ENCODE peak calls at places on chromosomes 3 and 15, in eight cellular contexts. G, U, R, O, M, Q, V and S are unnamed samples.

GRCh38 chr15:100202309-100202943 is 139.3 kb downstream of the ADAMTS17 start:
- DNase-seq in G (no peak), U (no peak), R (no peak), O (no peak), M (no peak), Q (no peak), V (no peak), S (no peak)

GRCh38 chr3:187264946-187265345 is 26.6 kb downstream of the MASP1 start:
- DNase-seq in G (no peak), U (peak; percentile 68), R (no peak), O (no peak), M (no peak), Q (no peak), V (no peak), S (no peak)

GRCh38 chr15:87033056-87033455 is 953.4 kb downstream of the AGBL1 start:
- DNase-seq in G (no peak), U (no peak), R (no peak), O (no peak), M (no peak), Q (no peak), V (no peak), S (no peak)

GRCh38 chr3:187183210-187183862 is 13.9 kb upstream of the RTP1 start:
- DNase-seq in G (no peak), U (no peak), R (no peak), O (no peak), M (no peak), Q (peak; percentile 13), V (no peak), S (peak; percentile 26)

GRCh38 chr15:70280781-70281180 is 183.1 kb upstream of the TLE3 start:
- DNase-seq in G (no peak), U (no peak), R (no peak), O (no peak), M (no peak), Q (no peak), V (peak; percentile 1), S (peak; percentile 32)

GRCh38 chr15:80669599-80670273 is 25.4 kb upstream of the ABHD17C start:
- DNase-seq in G (no peak), U (peak; percentile 70), R (no peak), O (no peak), M (no peak), Q (no peak), V (no peak), S (no peak)

GRCh38 chr3:18580268-18580667 is 155.1 kb upstream of the SATB1 start:
- DNase-seq in G (no peak), U (no peak), R (no peak), O (no peak), M (no peak), Q (no peak), V (peak; percentile 41), S (no peak)

GRCh38 chr3:12350151-12350813 is 61.4 kb downstream of the PPARG start:
- DNase-seq in G (no peak), U (no peak), R (peak; percentile 48), O (peak; percentile 74), M (no peak), Q (no peak), V (no peak), S (peak; percentile 42)

GRCh38 chr3:172608575-172608974 is 85.3 kb upstream of the TNFSF10 start:
- DNase-seq in G (no peak), U (no peak), R (no peak), O (no peak), M (no peak), Q (peak; percentile 68), V (no peak), S (no peak)

GRCh38 chr15:96789999-96790398 is 459.5 kb downstream of the NR2F2 start:
- DNase-seq in G (no peak), U (no peak), R (no peak), O (no peak), M (no peak), Q (no peak), V (no peak), S (no peak)

GRCh38 chr3:117898722-117899121 is 1135.9 kb downstream of the IGSF11 start:
- DNase-seq in G (peak; percentile 15), U (no peak), R (no peak), O (no peak), M (no peak), Q (no peak), V (no peak), S (no peak)

GRCh38 chr3:146865175-146865755 is 260.1 kb upstream of the PLSCR5 start:
- DNase-seq in G (no peak), U (no peak), R (no peak), O (no peak), M (no peak), Q (no peak), V (no peak), S (no peak)

GRCh38 chr3:33115024-33115768 is 1.4 kb downstream of the CRTAP start:
- DNase-seq in G (peak; percentile 40), U (peak; percentile 84), R (peak; percentile 60), O (peak; percentile 96), M (peak; percentile 26), Q (peak; percentile 74), V (peak; percentile 70), S (peak; percentile 95)

DNA sequence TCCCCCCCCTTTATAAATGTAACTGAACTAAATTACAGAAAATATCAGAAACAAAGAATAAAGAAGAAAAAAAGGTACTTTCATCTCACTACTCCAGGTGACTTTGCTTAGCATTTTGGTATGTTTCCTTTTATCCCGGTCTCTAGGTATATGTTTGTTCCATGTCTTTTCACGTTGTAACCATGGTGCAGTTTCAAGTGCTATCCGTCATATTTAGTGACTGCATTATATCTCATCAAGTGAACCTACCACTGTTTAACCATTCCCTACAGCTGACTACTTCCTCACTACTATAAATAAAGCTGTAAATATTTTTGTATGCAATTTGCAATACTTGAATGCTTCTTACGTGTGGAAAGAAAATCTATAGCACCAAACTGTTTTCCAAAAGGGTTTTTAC is 2.2 kb downstream of the BTBD1 start:
- DNase-seq in G (no peak), U (peak; percentile 37), R (no peak), O (no peak), M (no peak), Q (no peak), V (no peak), S (no peak)
- TF ChIP-seq POLR2A in G (no peak), U (no peak), R (no peak), O (no peak), M (no peak), Q (no peak), V (no peak), S (no peak)

GRCh38 chr15:76334438-76335004 is 2.1 kb upstream of the ISL2 start:
- DNase-seq in G (no peak), U (no peak), R (no peak), O (no peak), M (no peak), Q (no peak), V (no peak), S (no peak)

GRCh38 chr15:76336254-76337046 is at the start of gene ISL2:
- DNase-seq in G (peak; percentile 94), U (peak; percentile 96), R (no peak), O (peak; percentile 97), M (peak; percentile 100), Q (peak; percentile 76), V (peak; percentile 85), S (peak; percentile 92)

GRCh38 chr15:76333720-76334437 is 2.7 kb upstream of the ISL2 start:
- DNase-seq in G (no peak), U (no peak), R (no peak), O (no peak), M (peak; percentile 80), Q (no peak), V (no peak), S (no peak)

GRCh38 chr15:76335851-76336253 is 721 bp upstream of the ISL2 start:
- DNase-seq in G (no peak), U (no peak), R (no peak), O (no peak), M (peak; percentile 81), Q (no peak), V (no peak), S (peak; percentile 77)

GRCh38 chr15:76335129-76335850 is 1.3 kb upstream of the ISL2 start:
- DNase-seq in G (no peak), U (no peak), R (no peak), O (peak; percentile 68), M (no peak), Q (no peak), V (no peak), S (no peak)
- H3K4me3 ChIP-seq in G (peak overlapping the region; percentile 77), U (peak overlapping the region; percentile 49), R (no peak overlapping the region), O (no peak overlapping the region), M (peak overlapping the region; percentile 54), Q (no peak overlapping the region), V (peak overlapping the region; percentile 56), S (no peak overlapping the region)

GRCh38 chr3:10304905-10305304 is 12.2 kb upstream of the GHRL start:
- DNase-seq in G (no peak), U (no peak), R (no peak), O (no peak), M (no peak), Q (no peak), V (no peak), S (no peak)
- TF ChIP-seq POLR2A in G (no peak), U (no peak), R (no peak), O (no peak), M (no peak), Q (no peak), V (no peak), S (no peak)

DNA sequence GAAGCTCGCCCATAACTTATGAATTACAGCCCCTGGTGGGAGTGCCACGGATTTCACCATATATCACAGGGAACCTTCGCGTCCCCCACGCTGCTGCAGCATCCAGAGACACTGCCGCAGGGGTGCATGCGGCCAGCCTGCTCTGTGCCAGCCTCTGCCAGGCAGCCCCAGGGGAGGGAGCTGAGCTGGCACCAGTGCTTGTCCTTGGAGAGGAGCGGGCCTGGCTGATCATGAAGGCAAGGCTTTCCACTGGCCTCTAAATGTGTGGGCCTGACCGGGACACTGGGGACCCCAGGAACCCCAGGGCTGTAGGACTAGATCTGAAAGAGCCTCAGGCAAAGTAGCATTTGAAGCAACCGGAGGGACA is 114.3 kb downstream of the ETFA start:
- DNase-seq in G (no peak), U (no peak), R (no peak), O (peak; percentile 92), M (no peak), Q (no peak), V (peak; percentile 38), S (no peak)
- H3K4me3 ChIP-seq in G (peak overlapping the region; percentile 29), U (no peak overlapping the region), R (no peak overlapping the region), O (no peak overlapping the region), M (no peak overlapping the region), Q (no peak overlapping the region), V (no peak overlapping the region), S (no peak overlapping the region)

DNA sequence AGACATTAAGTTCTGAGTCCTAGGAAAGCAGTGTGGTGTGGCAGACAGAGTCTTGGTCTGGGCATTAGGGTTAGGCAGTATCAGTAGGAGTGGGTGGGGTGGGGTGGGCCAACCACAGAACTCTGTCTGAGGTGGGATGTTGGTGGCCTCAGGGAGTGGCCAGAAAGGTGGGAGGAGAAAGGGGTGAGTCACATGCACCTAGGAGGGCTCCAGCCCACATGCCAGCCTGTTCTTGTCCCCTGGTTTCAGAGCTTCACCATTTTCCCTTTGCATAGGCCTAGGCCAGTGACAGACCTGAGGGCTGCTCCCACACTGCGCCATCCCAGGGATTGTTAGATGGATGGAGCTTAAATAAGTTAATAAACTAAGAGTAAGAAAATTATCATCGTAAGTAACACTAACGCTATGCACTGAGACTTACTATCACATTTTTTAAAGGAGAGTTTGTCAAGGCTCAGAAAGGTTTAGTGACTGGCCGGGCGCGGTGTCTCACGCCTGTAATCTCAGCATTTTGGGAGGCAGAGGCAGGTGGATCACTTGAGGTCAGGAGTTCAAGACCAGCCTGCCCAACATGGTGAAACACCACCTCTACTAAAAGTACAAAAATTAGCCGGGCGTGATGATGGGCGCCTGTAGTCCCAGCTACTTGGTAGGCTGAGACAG is 33.8 kb downstream of the DNASE1L3 start:
- DNase-seq in G (no peak), U (no peak), R (no peak), O (no peak), M (no peak), Q (no peak), V (no peak), S (no peak)
- TF ChIP-seq POLR2A in G (no peak), U (no peak), R (no peak), O (no peak), M (no peak), Q (no peak), V (no peak), S (no peak)